ENCODE peak calls at places on chromosomes 11 and 22, in four cellular contexts. S is H9, H is IMR-90, Y is H1. E is an unnamed sample.

GRCh38 chr11:94049351-94049750 is 28.2 kb downstream of the HEPHL1 start:
- DNase-seq in S (no peak), H (no peak), Y (no peak), E (peak)

GRCh38 chr22:31276426-31277167 is 15.7 kb downstream of the PIK3IP1 start:
- DNase-seq in S (no peak), H (no peak), Y (no peak), E (no peak)

GRCh38 chr11:43957571-43957970 is 15.1 kb downstream of the C11orf96 start:
- DNase-seq in S (no peak), H (no peak), Y (no peak), E (no peak)

GRCh38 chr22:44842417-44842816 is 90.0 kb downstream of the ARHGAP8 start:
- DNase-seq in S (no peak), H (no peak), Y (no peak), E (no peak)

GRCh38 chr11:108558222-108558621 is 35.3 kb downstream of the EXPH5 start:
- DNase-seq in S (no peak), H (no peak), Y (peak), E (no peak)

GRCh38 chr22:21943571-21944448 is 8.8 kb downstream of the PPM1F start:
- DNase-seq in S (no peak), H (no peak), Y (no peak), E (no peak)

GRCh38 chr11:44858796-44859527 is 91.7 kb downstream of the TP53I11 start:
- DNase-seq in S (peak), H (no peak), Y (no peak), E (peak)

GRCh38 chr11:76802151-76802550 is 19.0 kb downstream of the TSKU start:
- DNase-seq in S (no peak), H (no peak), Y (peak), E (no peak)

GRCh38 chr11:61069427-61069826 is 32.9 kb upstream of the CD5 start:
- DNase-seq in S (no peak), H (no peak), Y (no peak), E (no peak)

GRCh38 chr11:20035701-20036601 is 124.3 kb downstream of the DBX1 start:
- DNase-seq in S (no peak), H (peak), Y (no peak), E (no peak)

GRCh38 chr11:61022311-61023085 is 51.0 kb downstream of the CD6 start:
- DNase-seq in S (no peak), H (no peak), Y (no peak), E (no peak)

GRCh38 chr11:8080674-8081590 is at the start of gene TUB:
- DNase-seq in S (peak), H (no peak), Y (peak), E (peak)

GRCh38 chr11:106998126-106998525 is 20.1 kb downstream of the GUCY1A2 start:
- DNase-seq in S (no peak), H (peak), Y (no peak), E (peak)

GRCh38 chr22:17924735-17925727 is 99.3 kb downstream of the MICAL3 start:
- DNase-seq in S (no peak), H (no peak), Y (no peak), E (peak)

GRCh38 chr11:123434262-123434661 is 4.2 kb downstream of the GRAMD1B start:
- DNase-seq in S (peak), H (peak), Y (no peak), E (peak)

GRCh38 chr11:109425554-109425953 is 3.6 kb downstream of the C11orf87 start:
- DNase-seq in S (no peak), H (no peak), Y (no peak), E (no peak)

GRCh38 chr22:27107824-27108223 is 450.4 kb downstream of the MIAT start:
- DNase-seq in S (no peak), H (peak), Y (no peak), E (peak)

GRCh38 chr11:125956371-125956770 is 10.5 kb downstream of the VSIG10L2 start:
- DNase-seq in S (no peak), H (peak), Y (no peak), E (no peak)

GRCh38 chr11:116420030-116420429 is 352.8 kb downstream of the BUD13 start:
- DNase-seq in S (no peak), H (no peak), Y (no peak), E (no peak)

GRCh38 chr11:78940500-78941225 is 366.0 kb upstream of the NARS2 start:
- DNase-seq in S (peak), H (no peak), Y (peak), E (peak)

GRCh38 chr11:131763193-131763890 is 392.9 kb downstream of the NTM start:
- DNase-seq in S (no peak), H (peak), Y (no peak), E (no peak)

GRCh38 chr11:124977006-124977405 is 23.0 kb downstream of the CCDC15 start:
- DNase-seq in S (no peak), H (no peak), Y (no peak), E (no peak)

GRCh38 chr11:108432783-108433182 is 34.5 kb downstream of the C11orf65 start:
- DNase-seq in S (no peak), H (peak), Y (no peak), E (peak)

GRCh38 chr11:3820971-3821370 is 12.6 kb downstream of the PGAP2 start:
- DNase-seq in S (no peak), H (no peak), Y (no peak), E (no peak)

GRCh38 chr11:50077526-50077925 is 44.9 kb downstream of the OR4C45 start:
- DNase-seq in S (no peak), H (no peak), Y (no peak), E (no peak)

GRCh38 chr22:30871391-30872281 is 96.9 kb downstream of the MORC2 start:
- DNase-seq in S (peak), H (no peak), Y (no peak), E (no peak)

GRCh38 chr22:37282385-37282677 is at the start of gene CYTH4:
- DNase-seq in S (no peak), H (no peak), Y (no peak), E (no peak)

GRCh38 chr11:108501396-108501795 is 3.2 kb upstream of the POGLUT3 start:
- DNase-seq in S (no peak), H (peak), Y (no peak), E (no peak)

GRCh38 chr11:118622376-118623290 is 15.2 kb downstream of the PHLDB1 start:
- DNase-seq in S (no peak), H (peak), Y (no peak), E (no peak)

GRCh38 chr11:32932196-32932595 is 39.6 kb downstream of the QSER1 start:
- DNase-seq in S (no peak), H (no peak), Y (no peak), E (no peak)

GRCh38 chr11:623999-624704 is 603 bp downstream of the CDHR5 start:
- DNase-seq in S (no peak), H (no peak), Y (no peak), E (no peak)

GRCh38 chr11:11661356-11662040 is 39.7 kb upstream of the GALNT18 start:
- DNase-seq in S (no peak), H (no peak), Y (no peak), E (no peak)

GRCh38 chr11:130118165-130118564 is 41.4 kb upstream of the ST14 start:
- DNase-seq in S (no peak), H (no peak), Y (no peak), E (no peak)

GRCh38 chr11:11265994-11266606 is 87.0 kb downstream of the CSNK2A3 start:
- DNase-seq in S (peak), H (peak), Y (peak), E (peak)

GRCh38 chr11:1454576-1454975 is 32.0 kb downstream of the MOB2 start:
- DNase-seq in S (no peak), H (no peak), Y (no peak), E (no peak)

GRCh38 chr11:119880873-119881272 is 151.9 kb upstream of the NECTIN1 start:
- DNase-seq in S (no peak), H (no peak), Y (no peak), E (no peak)
- H3K56ac ChIP-seq in S (no peak), H (no peak), Y (no peak), E (no peak)

DNA sequence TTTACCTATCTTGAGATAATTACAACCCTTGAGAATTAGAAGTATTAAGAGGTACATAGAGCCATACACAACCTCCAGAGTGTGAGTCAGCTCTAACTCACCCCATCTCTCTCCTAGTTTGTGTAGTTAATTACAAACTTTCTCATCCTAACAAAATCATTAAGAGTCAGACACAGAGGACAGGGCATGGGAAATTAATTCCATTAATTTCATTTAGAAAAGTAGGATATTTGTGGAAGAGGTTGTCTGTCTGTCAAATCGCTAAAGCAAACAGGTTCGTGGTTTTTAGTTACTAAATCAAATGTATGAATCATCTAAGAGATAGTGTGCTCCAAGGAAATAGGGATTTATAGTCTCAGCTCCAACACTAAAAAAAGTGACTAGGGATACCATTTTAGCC is 1261.4 kb upstream of the TENM4 start:
- DNase-seq in S (no peak), H (no peak), Y (no peak), E (no peak)
- H4K5ac ChIP-seq in S (no peak), H (no peak), Y (no peak), E (no peak)

GRCh38 chr22:39361495-39361894 is 11.7 kb downstream of the SYNGR1 start:
- DNase-seq in S (no peak), H (no peak), Y (no peak), E (no peak)

GRCh38 chr22:39360242-39360641 is 10.5 kb downstream of the SYNGR1 start:
- DNase-seq in S (peak), H (no peak), Y (no peak), E (no peak)

GRCh38 chr22:39360674-39361413 is 11.1 kb downstream of the SYNGR1 start:
- DNase-seq in S (peak), H (no peak), Y (no peak), E (peak)

GRCh38 chr22:39362271-39362670 is 12.5 kb downstream of the SYNGR1 start:
- DNase-seq in S (peak), H (no peak), Y (no peak), E (peak)

DNA sequence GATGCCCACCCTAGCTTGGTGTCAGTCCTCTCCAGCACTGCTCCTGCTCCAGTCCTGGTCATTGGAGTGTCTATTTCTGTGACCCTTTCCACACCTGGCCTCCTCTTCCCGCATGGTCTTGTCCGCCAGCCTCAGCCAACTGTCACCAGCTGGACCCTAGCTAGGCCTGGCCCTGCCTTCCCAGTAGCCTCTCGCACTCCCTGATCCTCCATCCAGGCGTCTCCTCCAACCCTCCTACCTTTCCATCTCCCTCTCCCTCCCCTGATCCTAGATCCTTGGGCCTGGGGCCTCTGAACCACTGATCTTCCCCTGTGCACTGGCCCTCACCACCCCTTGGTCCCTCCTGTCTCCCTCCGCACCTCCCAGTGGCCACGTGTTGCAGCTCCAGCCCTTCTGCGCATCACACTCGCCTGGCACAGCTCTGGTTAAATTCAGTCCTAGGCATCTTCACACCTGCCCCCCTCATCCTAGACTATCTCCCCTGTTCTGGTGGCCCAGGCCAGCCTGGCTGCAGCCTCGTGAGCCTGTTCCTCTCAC is 9.9 kb downstream of the SYNGR1 start:
- DNase-seq in S (peak), H (no peak), Y (no peak), E (no peak)
- H3K56ac ChIP-seq in S (no peak), H (no peak), Y (no peak), E (no peak)

GRCh38 chr22:40020956-40021355 is 26.2 kb downstream of the FAM83F start:
- DNase-seq in S (no peak), H (no peak), Y (no peak), E (no peak)
- H4K5ac ChIP-seq in S (no peak), H (no peak), Y (no peak), E (no peak)

DNA sequence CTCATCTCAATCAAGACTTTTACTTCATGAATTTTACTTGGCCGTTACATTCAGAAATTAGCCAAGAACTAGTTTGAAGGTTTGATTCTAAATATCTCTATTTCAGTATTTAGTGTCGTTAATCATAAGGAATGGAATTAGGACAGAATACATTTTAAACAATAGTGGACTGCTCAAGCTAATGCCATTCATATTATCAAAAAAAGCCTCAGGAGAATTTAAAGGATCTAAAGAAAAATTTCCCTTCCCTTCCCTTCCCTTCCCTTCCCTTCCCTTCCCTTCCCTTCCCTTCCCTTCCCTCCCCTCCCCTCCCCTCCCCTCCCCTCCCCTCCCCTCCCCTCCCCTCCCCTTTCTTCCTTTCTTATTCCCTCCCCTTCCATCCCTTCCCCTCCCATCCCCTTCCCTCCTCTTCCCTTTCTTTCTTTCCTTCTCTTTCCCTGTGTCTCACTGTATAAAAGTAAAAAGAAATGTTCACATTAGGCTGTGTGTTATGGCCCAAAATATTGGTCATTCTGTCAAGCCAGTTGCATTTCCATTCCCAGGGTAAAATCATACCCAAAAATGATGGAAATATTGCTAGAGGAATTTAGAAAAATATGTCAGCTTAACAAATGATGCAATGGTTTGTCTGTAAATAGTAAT is 717.8 kb downstream of the LUZP2 start:
- DNase-seq in S (no peak), H (no peak), Y (no peak), E (no peak)
- H3K56ac ChIP-seq in S (no peak), H (no peak), Y (peak), E (no peak)

GRCh38 chr22:49091917-49092545 is 735.6 kb downstream of the BRD1 start:
- DNase-seq in S (no peak), H (no peak), Y (no peak), E (peak)
- H4K5ac ChIP-seq in S (no peak), H (no peak), Y (no peak), E (no peak)